ENCODE peak calls at places on chromosomes 11 and 22, in ten cellular contexts. U, D, A, V, B, W, Y, L, C and O are unnamed samples.

GRCh38 chr11:68128682-68129327 is 7.6 kb upstream of the CHKA start:
- DNase-seq in V (peak; percentile 71), W (peak; percentile 86), L (no peak), B (peak; percentile 94), C (no peak), Y (no peak), A (no peak), U (no peak), D (no peak), O (no peak)

GRCh38 chr22:27648853-27649252 is 152.7 kb downstream of the MN1 start:
- DNase-seq in V (no peak), B (no peak), D (no peak), L (no peak), Y (no peak), W (no peak), C (no peak), A (no peak), U (no peak), O (no peak)

GRCh38 chr11:61069427-61069826 is 32.9 kb upstream of the CD5 start:
- DNase-seq in B (no peak), Y (no peak), U (no peak), C (no peak), L (no peak), D (no peak), W (no peak), V (no peak), A (no peak), O (no peak)

GRCh38 chr11:12430912-12431311 is 53.5 kb downstream of the PARVA start:
- DNase-seq in B (no peak), C (no peak), V (peak; percentile 50), A (no peak), Y (no peak), W (peak; percentile 89), L (no peak), D (no peak), U (no peak), O (no peak)

GRCh38 chr11:115606223-115607220 is 102.3 kb upstream of the CADM1 start:
- DNase-seq in B (no peak), C (no peak), D (no peak), Y (no peak), L (no peak), W (peak; percentile 86), U (no peak), A (no peak), V (peak; percentile 63), O (no peak)

GRCh38 chr11:77467993-77468392 is 5.9 kb downstream of the PAK1 start:
- DNase-seq in C (no peak), B (no peak), L (no peak), V (no peak), A (no peak), Y (no peak), W (no peak), D (no peak), U (no peak), O (no peak)

GRCh38 chr22:22752556-22753477 is 108.4 kb downstream of the GGTLC2 start:
- DNase-seq in W (no peak), D (peak; percentile 23), Y (peak; percentile 19), U (peak; percentile 5), V (no peak), B (no peak), L (no peak), C (no peak), A (no peak), O (no peak)

GRCh38 chr11:17579451-17579850 is 32.4 kb downstream of the OTOG start:
- DNase-seq in D (no peak), Y (no peak), W (no peak), L (no peak), A (no peak), V (no peak), U (no peak), B (no peak), C (no peak), O (no peak)

GRCh38 chr11:24400059-24400665 is 96.7 kb upstream of the LUZP2 start:
- DNase-seq in U (no peak), W (no peak), D (no peak), Y (no peak), L (no peak), V (no peak), A (no peak), C (no peak), B (no peak), O (no peak)

GRCh38 chr11:117837791-117838190 is 13.2 kb upstream of the FXYD2 start:
- DNase-seq in W (no peak), Y (no peak), V (no peak), C (no peak), B (peak; percentile 34), D (peak; percentile 25), A (peak; percentile 7), L (no peak), U (no peak), O (no peak)

GRCh38 chr22:25645266-25645665 is 80.8 kb downstream of the GRK3 start:
- DNase-seq in U (no peak), W (peak; percentile 71), C (no peak), B (no peak), Y (no peak), V (no peak), L (no peak), A (no peak), D (no peak), O (no peak)